ENCODE peak calls at places on chromosomes 3 and 15, in six cellular contexts. One of them, this sample, is unnamed.

GRCh38 chr3:30644615-30645014 is 38.2 kb downstream of the TGFBR2 start:
- DNase-seq in ACHN: peak
- DNase-seq in AG09309: peak
- DNase-seq in NCI-H69: no peak
- DNase-seq in pulmonary artery endothelial cell: no peak
- DNase-seq in C1 segment of cervical spinal cord: no peak
- DNase-seq in this sample: no peak

GRCh38 chr3:171757377-171758034 is 52.8 kb downstream of the PLD1 start:
- DNase-seq in pulmonary artery endothelial cell: no peak
- DNase-seq in C1 segment of cervical spinal cord: no peak
- DNase-seq in ACHN: no peak
- DNase-seq in AG09309: no peak
- DNase-seq in NCI-H69: peak
- DNase-seq in this sample: no peak

GRCh38 chr15:68642491-68642845 is 63.7 kb downstream of the CORO2B start:
- DNase-seq in C1 segment of cervical spinal cord: no peak
- DNase-seq in AG09309: no peak
- DNase-seq in pulmonary artery endothelial cell: no peak
- DNase-seq in ACHN: no peak
- DNase-seq in NCI-H69: peak
- DNase-seq in this sample: no peak

GRCh38 chr3:54168451-54168850 is 46.1 kb downstream of the CACNA2D3 start:
- DNase-seq in AG09309: no peak
- DNase-seq in C1 segment of cervical spinal cord: no peak
- DNase-seq in pulmonary artery endothelial cell: no peak
- DNase-seq in NCI-H69: no peak
- DNase-seq in ACHN: no peak
- DNase-seq in this sample: no peak

GRCh38 chr3:127320529-127321121 is 32.8 kb upstream of the PRR20G start:
- DNase-seq in ACHN: no peak
- DNase-seq in NCI-H69: no peak
- DNase-seq in C1 segment of cervical spinal cord: no peak
- DNase-seq in pulmonary artery endothelial cell: no peak
- DNase-seq in AG09309: no peak
- DNase-seq in this sample: no peak

GRCh38 chr3:14372587-14372986 is 29.8 kb upstream of the SLC6A6 start:
- DNase-seq in C1 segment of cervical spinal cord: no peak
- DNase-seq in ACHN: no peak
- DNase-seq in NCI-H69: no peak
- DNase-seq in AG09309: no peak
- DNase-seq in pulmonary artery endothelial cell: no peak
- DNase-seq in this sample: no peak

GRCh38 chr3:145094355-145094941 is 1066.5 kb downstream of the PLOD2 start:
- DNase-seq in pulmonary artery endothelial cell: peak
- DNase-seq in ACHN: peak
- DNase-seq in C1 segment of cervical spinal cord: no peak
- DNase-seq in NCI-H69: no peak
- DNase-seq in AG09309: peak
- DNase-seq in this sample: peak

GRCh38 chr3:74045000-74045399 is 420.3 kb upstream of the PDZRN3 start:
- DNase-seq in pulmonary artery endothelial cell: no peak
- DNase-seq in AG09309: no peak
- DNase-seq in ACHN: no peak
- DNase-seq in NCI-H69: no peak
- DNase-seq in C1 segment of cervical spinal cord: no peak
- DNase-seq in this sample: no peak

GRCh38 chr3:112412494-112412893 is 79.5 kb downstream of the CD200 start:
- DNase-seq in C1 segment of cervical spinal cord: no peak
- DNase-seq in ACHN: no peak
- DNase-seq in pulmonary artery endothelial cell: no peak
- DNase-seq in AG09309: no peak
- DNase-seq in NCI-H69: no peak
- DNase-seq in this sample: no peak

GRCh38 chr15:39172380-39173281 is 408.2 kb upstream of the THBS1 start:
- DNase-seq in C1 segment of cervical spinal cord: no peak
- DNase-seq in ACHN: peak
- DNase-seq in AG09309: no peak
- DNase-seq in NCI-H69: peak
- DNase-seq in pulmonary artery endothelial cell: no peak
- DNase-seq in this sample: peak

GRCh38 chr3:151091685-151092352 is 6.4 kb downstream of the MED12L start:
- DNase-seq in AG09309: no peak
- DNase-seq in C1 segment of cervical spinal cord: no peak
- DNase-seq in pulmonary artery endothelial cell: no peak
- DNase-seq in NCI-H69: no peak
- DNase-seq in ACHN: no peak
- DNase-seq in this sample: no peak

GRCh38 chr15:28885630-28886430 is at the start of gene APBA2:
- DNase-seq in ACHN: peak
- DNase-seq in AG09309: no peak
- DNase-seq in NCI-H69: peak
- DNase-seq in C1 segment of cervical spinal cord: no peak
- DNase-seq in pulmonary artery endothelial cell: no peak
- DNase-seq in this sample: no peak

GRCh38 chr3:82676356-82677026 is 915.0 kb upstream of the GBE1 start:
- DNase-seq in ACHN: no peak
- DNase-seq in pulmonary artery endothelial cell: no peak
- DNase-seq in C1 segment of cervical spinal cord: no peak
- DNase-seq in NCI-H69: peak
- DNase-seq in AG09309: no peak
- DNase-seq in this sample: no peak

GRCh38 chr3:18137958-18138357 is 287.2 kb downstream of the SATB1 start:
- DNase-seq in C1 segment of cervical spinal cord: no peak
- DNase-seq in pulmonary artery endothelial cell: no peak
- DNase-seq in ACHN: no peak
- DNase-seq in AG09309: no peak
- DNase-seq in NCI-H69: no peak
- DNase-seq in this sample: no peak

GRCh38 chr15:78712797-78713515 is 71.9 kb upstream of the CHRNB4 start:
- DNase-seq in ACHN: no peak
- DNase-seq in C1 segment of cervical spinal cord: no peak
- DNase-seq in pulmonary artery endothelial cell: no peak
- DNase-seq in NCI-H69: no peak
- DNase-seq in AG09309: no peak
- DNase-seq in this sample: no peak

GRCh38 chr3:197224034-197224444 is 74.4 kb downstream of the DLG1 start:
- DNase-seq in ACHN: peak
- DNase-seq in NCI-H69: peak
- DNase-seq in C1 segment of cervical spinal cord: no peak
- DNase-seq in pulmonary artery endothelial cell: peak
- DNase-seq in AG09309: peak
- DNase-seq in this sample: peak

GRCh38 chr15:66846811-66847210 is 144.8 kb downstream of the SMAD6 start:
- DNase-seq in ACHN: no peak
- DNase-seq in C1 segment of cervical spinal cord: no peak
- DNase-seq in AG09309: no peak
- DNase-seq in NCI-H69: no peak
- DNase-seq in pulmonary artery endothelial cell: no peak
- DNase-seq in this sample: no peak

GRCh38 chr3:78287085-78287484 is 1247.2 kb downstream of the ROBO2 start:
- DNase-seq in NCI-H69: no peak
- DNase-seq in pulmonary artery endothelial cell: no peak
- DNase-seq in ACHN: no peak
- DNase-seq in AG09309: no peak
- DNase-seq in C1 segment of cervical spinal cord: no peak
- DNase-seq in this sample: no peak

GRCh38 chr15:36029606-36030005 is 483.6 kb upstream of the DPH6 start:
- DNase-seq in AG09309: peak
- DNase-seq in ACHN: no peak
- DNase-seq in C1 segment of cervical spinal cord: no peak
- DNase-seq in pulmonary artery endothelial cell: no peak
- DNase-seq in NCI-H69: no peak
- DNase-seq in this sample: peak

GRCh38 chr15:99449514-99449913 is 116.3 kb upstream of the MEF2A start:
- DNase-seq in ACHN: no peak
- DNase-seq in pulmonary artery endothelial cell: no peak
- DNase-seq in C1 segment of cervical spinal cord: no peak
- DNase-seq in NCI-H69: no peak
- DNase-seq in AG09309: no peak
- DNase-seq in this sample: no peak

GRCh38 chr3:15982667-15983145 is 184.9 kb upstream of the ANKRD28 start:
- DNase-seq in AG09309: peak
- DNase-seq in NCI-H69: peak
- DNase-seq in C1 segment of cervical spinal cord: no peak
- DNase-seq in ACHN: peak
- DNase-seq in pulmonary artery endothelial cell: no peak
- DNase-seq in this sample: peak

GRCh38 chr3:31635586-31635985 is 102.9 kb downstream of the STT3B start:
- DNase-seq in NCI-H69: no peak
- DNase-seq in C1 segment of cervical spinal cord: no peak
- DNase-seq in pulmonary artery endothelial cell: no peak
- DNase-seq in ACHN: no peak
- DNase-seq in AG09309: no peak
- DNase-seq in this sample: no peak

GRCh38 chr3:101464235-101464634 is 48.8 kb downstream of the SENP7 start:
- DNase-seq in pulmonary artery endothelial cell: no peak
- DNase-seq in AG09309: no peak
- DNase-seq in NCI-H69: peak
- DNase-seq in C1 segment of cervical spinal cord: no peak
- DNase-seq in ACHN: no peak
- DNase-seq in this sample: no peak

GRCh38 chr15:90307661-90308060 is 42.2 kb downstream of the NGRN start:
- DNase-seq in ACHN: no peak
- DNase-seq in C1 segment of cervical spinal cord: no peak
- DNase-seq in AG09309: no peak
- DNase-seq in NCI-H69: no peak
- DNase-seq in pulmonary artery endothelial cell: no peak
- DNase-seq in this sample: no peak

GRCh38 chr3:97937205-97937604 is 35.0 kb downstream of the RIOX2 start:
- DNase-seq in AG09309: no peak
- DNase-seq in NCI-H69: no peak
- DNase-seq in C1 segment of cervical spinal cord: no peak
- DNase-seq in ACHN: no peak
- DNase-seq in pulmonary artery endothelial cell: no peak
- DNase-seq in this sample: no peak

GRCh38 chr3:195546130-195546560 is 3.0 kb upstream of the PPP1R2 start:
- DNase-seq in NCI-H69: no peak
- DNase-seq in pulmonary artery endothelial cell: peak
- DNase-seq in C1 segment of cervical spinal cord: no peak
- DNase-seq in AG09309: peak
- DNase-seq in ACHN: peak
- DNase-seq in this sample: no peak

GRCh38 chr3:88113311-88114162 is 36.2 kb upstream of the C3orf38 start:
- DNase-seq in ACHN: peak
- DNase-seq in NCI-H69: peak
- DNase-seq in pulmonary artery endothelial cell: peak
- DNase-seq in AG09309: peak
- DNase-seq in C1 segment of cervical spinal cord: no peak
- DNase-seq in this sample: peak

This sample was measured in retinal pigment epithelial cell.